ENCODE peak calls at places on chromosome X, in eight cellular contexts. One of them, this sample, is unnamed.

GRCh38 chrX:133542476-133542875 is 127.2 kb upstream of the GPC4 start:
- DNase-seq in IMR-90: no peak
- DNase-seq in A549: no peak
- DNase-seq in breast epithelium: no peak
- DNase-seq in stomach: no peak
- DNase-seq in heart left ventricle: no peak
- DNase-seq in sigmoid colon: no peak
- DNase-seq in endothelial cell of umbilical vein: no peak
- DNase-seq in this sample: no peak

GRCh38 chrX:148555101-148555500 is 54.7 kb downstream of the AFF2 start:
- DNase-seq in IMR-90: no peak
- DNase-seq in A549: no peak
- DNase-seq in breast epithelium: no peak
- DNase-seq in stomach: no peak
- DNase-seq in heart left ventricle: no peak
- DNase-seq in sigmoid colon: no peak
- DNase-seq in endothelial cell of umbilical vein: no peak
- DNase-seq in this sample: no peak

GRCh38 chrX:20968996-20969395 is 405.2 kb upstream of the CNKSR2 start:
- DNase-seq in IMR-90: no peak
- DNase-seq in A549: no peak
- DNase-seq in breast epithelium: no peak
- DNase-seq in stomach: no peak
- DNase-seq in heart left ventricle: no peak
- DNase-seq in sigmoid colon: no peak
- DNase-seq in endothelial cell of umbilical vein: no peak
- DNase-seq in this sample: no peak

GRCh38 chrX:49175435-49175834 is 3.7 kb downstream of the PLP2 start:
- DNase-seq in IMR-90: no peak
- DNase-seq in A549: no peak
- DNase-seq in breast epithelium: no peak
- DNase-seq in stomach: no peak
- DNase-seq in heart left ventricle: no peak
- DNase-seq in sigmoid colon: no peak
- DNase-seq in endothelial cell of umbilical vein: no peak
- DNase-seq in this sample: no peak

GRCh38 chrX:15336023-15336413 is 695 bp upstream of the PIGA start:
- DNase-seq in IMR-90: peak; percentile 84
- DNase-seq in A549: peak; percentile 53
- DNase-seq in breast epithelium: peak; percentile 22
- DNase-seq in stomach: no peak
- DNase-seq in heart left ventricle: no peak
- DNase-seq in sigmoid colon: no peak
- DNase-seq in endothelial cell of umbilical vein: peak; percentile 58
- DNase-seq in this sample: peak; percentile 7

GRCh38 chrX:149950681-149951080 is 12.4 kb upstream of the EOLA2 start:
- DNase-seq in IMR-90: peak; percentile 67
- DNase-seq in A549: peak; percentile 40
- DNase-seq in breast epithelium: no peak
- DNase-seq in stomach: no peak
- DNase-seq in heart left ventricle: no peak
- DNase-seq in sigmoid colon: no peak
- DNase-seq in endothelial cell of umbilical vein: peak; percentile 62
- DNase-seq in this sample: peak; percentile 49

GRCh38 chrX:153719701-153720100 is 4.5 kb downstream of the BCAP31 start:
- DNase-seq in IMR-90: no peak
- DNase-seq in A549: no peak
- DNase-seq in breast epithelium: no peak
- DNase-seq in stomach: no peak
- DNase-seq in heart left ventricle: no peak
- DNase-seq in sigmoid colon: no peak
- DNase-seq in endothelial cell of umbilical vein: no peak
- DNase-seq in this sample: no peak

GRCh38 chrX:49029876-49030275 is 13.3 kb downstream of the TFE3 start:
- DNase-seq in IMR-90: no peak
- DNase-seq in A549: no peak
- DNase-seq in breast epithelium: no peak
- DNase-seq in stomach: no peak
- DNase-seq in heart left ventricle: no peak
- DNase-seq in sigmoid colon: no peak
- DNase-seq in endothelial cell of umbilical vein: no peak
- DNase-seq in this sample: no peak

GRCh38 chrX:55452825-55453124 is 848 bp downstream of the MAGEH1 start:
- DNase-seq in IMR-90: no peak
- DNase-seq in A549: no peak
- DNase-seq in breast epithelium: no peak
- DNase-seq in stomach: no peak
- DNase-seq in heart left ventricle: no peak
- DNase-seq in sigmoid colon: no peak
- DNase-seq in endothelial cell of umbilical vein: no peak
- DNase-seq in this sample: no peak

GRCh38 chrX:119871245-119871598 is 311 bp downstream of the RNF113A start:
- DNase-seq in IMR-90: peak; percentile 7
- DNase-seq in A549: no peak
- DNase-seq in breast epithelium: no peak
- DNase-seq in stomach: no peak
- DNase-seq in heart left ventricle: peak; percentile 17
- DNase-seq in sigmoid colon: no peak
- DNase-seq in endothelial cell of umbilical vein: no peak
- DNase-seq in this sample: no peak

GRCh38 chrX:29348288-29348687 is 761.0 kb downstream of the IL1RAPL1 start:
- DNase-seq in IMR-90: peak; percentile 4
- DNase-seq in A549: no peak
- DNase-seq in breast epithelium: no peak
- DNase-seq in stomach: no peak
- DNase-seq in heart left ventricle: no peak
- DNase-seq in sigmoid colon: no peak
- DNase-seq in endothelial cell of umbilical vein: no peak
- DNase-seq in this sample: no peak

GRCh38 chrX:40471965-40472648 is 108.7 kb upstream of the ATP6AP2 start:
- DNase-seq in IMR-90: peak; percentile 84
- DNase-seq in A549: no peak
- DNase-seq in breast epithelium: peak; percentile 42
- DNase-seq in stomach: peak; percentile 38
- DNase-seq in heart left ventricle: peak; percentile 23
- DNase-seq in sigmoid colon: peak; percentile 68
- DNase-seq in endothelial cell of umbilical vein: peak; percentile 14
- DNase-seq in this sample: no peak

GRCh38 chrX:153502796-153503195 is 8.0 kb downstream of the BGN start:
- DNase-seq in IMR-90: no peak
- DNase-seq in A549: no peak
- DNase-seq in breast epithelium: no peak
- DNase-seq in stomach: no peak
- DNase-seq in heart left ventricle: no peak
- DNase-seq in sigmoid colon: no peak
- DNase-seq in endothelial cell of umbilical vein: no peak
- DNase-seq in this sample: no peak

GRCh38 chrX:47618923-47619485 is 653 bp downstream of the SYN1 start:
- DNase-seq in IMR-90: no peak
- DNase-seq in A549: no peak
- DNase-seq in breast epithelium: no peak
- DNase-seq in stomach: no peak
- DNase-seq in heart left ventricle: no peak
- DNase-seq in sigmoid colon: no peak
- DNase-seq in endothelial cell of umbilical vein: no peak
- DNase-seq in this sample: no peak
- TF ChIP-seq POLR2A in IMR-90: no peak
- TF ChIP-seq POLR2A in A549: no peak
- TF ChIP-seq POLR2A in breast epithelium: no peak
- TF ChIP-seq POLR2A in stomach: no peak
- TF ChIP-seq POLR2A in heart left ventricle: no peak
- TF ChIP-seq POLR2A in sigmoid colon: no peak
- TF ChIP-seq POLR2A in endothelial cell of umbilical vein: no peak
- TF ChIP-seq POLR2A in this sample: no peak

DNA sequence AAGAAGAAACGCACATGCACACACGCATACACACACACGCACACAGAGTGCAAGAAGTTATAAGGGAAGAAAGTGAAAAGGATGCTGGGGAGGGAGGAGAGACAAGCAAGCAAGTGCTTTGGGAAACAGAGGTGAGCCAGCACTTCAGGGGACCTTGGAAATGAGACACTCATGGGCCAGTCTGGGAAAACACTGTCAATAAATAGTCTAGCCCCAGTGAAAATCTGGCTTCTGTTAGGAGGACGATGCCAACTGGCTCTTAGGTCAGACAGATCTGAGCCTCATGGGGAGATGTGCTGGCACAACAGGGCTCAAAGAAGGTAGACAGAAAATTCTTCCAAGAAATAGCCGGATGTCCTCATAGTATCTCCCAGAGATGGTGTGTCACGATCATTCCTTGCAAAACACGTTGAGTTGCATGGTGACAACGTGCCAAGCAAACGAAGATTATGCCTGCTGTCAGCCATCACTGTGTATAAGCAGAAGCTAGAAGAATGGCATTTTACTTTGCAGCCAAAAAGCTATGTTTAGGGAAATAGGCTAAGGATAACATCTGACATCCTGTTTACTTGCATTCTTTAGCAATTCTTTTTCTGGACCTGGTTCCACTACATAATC is 557 bp upstream of the ARHGEF6 start:
- DNase-seq in IMR-90: no peak
- DNase-seq in A549: no peak
- DNase-seq in breast epithelium: no peak
- DNase-seq in stomach: no peak
- DNase-seq in heart left ventricle: no peak
- DNase-seq in sigmoid colon: no peak
- DNase-seq in endothelial cell of umbilical vein: peak; percentile 5
- DNase-seq in this sample: no peak
- H3K4me1 ChIP-seq in IMR-90: peaks cover 2% of the 10 kb centered on the region
- H3K4me1 ChIP-seq in A549: peaks cover 8% of the 10 kb centered on the region
- H3K4me1 ChIP-seq in breast epithelium: no peaks in the 10 kb centered on the region
- H3K4me1 ChIP-seq in stomach: no peaks in the 10 kb centered on the region
- H3K4me1 ChIP-seq in heart left ventricle: peaks cover 17% of the 10 kb centered on the region
- H3K4me1 ChIP-seq in sigmoid colon: no peaks in the 10 kb centered on the region
- H3K4me1 ChIP-seq in endothelial cell of umbilical vein: no peaks in the 10 kb centered on the region
- H3K4me1 ChIP-seq in this sample: peaks cover 24% of the 10 kb centered on the region

DNA sequence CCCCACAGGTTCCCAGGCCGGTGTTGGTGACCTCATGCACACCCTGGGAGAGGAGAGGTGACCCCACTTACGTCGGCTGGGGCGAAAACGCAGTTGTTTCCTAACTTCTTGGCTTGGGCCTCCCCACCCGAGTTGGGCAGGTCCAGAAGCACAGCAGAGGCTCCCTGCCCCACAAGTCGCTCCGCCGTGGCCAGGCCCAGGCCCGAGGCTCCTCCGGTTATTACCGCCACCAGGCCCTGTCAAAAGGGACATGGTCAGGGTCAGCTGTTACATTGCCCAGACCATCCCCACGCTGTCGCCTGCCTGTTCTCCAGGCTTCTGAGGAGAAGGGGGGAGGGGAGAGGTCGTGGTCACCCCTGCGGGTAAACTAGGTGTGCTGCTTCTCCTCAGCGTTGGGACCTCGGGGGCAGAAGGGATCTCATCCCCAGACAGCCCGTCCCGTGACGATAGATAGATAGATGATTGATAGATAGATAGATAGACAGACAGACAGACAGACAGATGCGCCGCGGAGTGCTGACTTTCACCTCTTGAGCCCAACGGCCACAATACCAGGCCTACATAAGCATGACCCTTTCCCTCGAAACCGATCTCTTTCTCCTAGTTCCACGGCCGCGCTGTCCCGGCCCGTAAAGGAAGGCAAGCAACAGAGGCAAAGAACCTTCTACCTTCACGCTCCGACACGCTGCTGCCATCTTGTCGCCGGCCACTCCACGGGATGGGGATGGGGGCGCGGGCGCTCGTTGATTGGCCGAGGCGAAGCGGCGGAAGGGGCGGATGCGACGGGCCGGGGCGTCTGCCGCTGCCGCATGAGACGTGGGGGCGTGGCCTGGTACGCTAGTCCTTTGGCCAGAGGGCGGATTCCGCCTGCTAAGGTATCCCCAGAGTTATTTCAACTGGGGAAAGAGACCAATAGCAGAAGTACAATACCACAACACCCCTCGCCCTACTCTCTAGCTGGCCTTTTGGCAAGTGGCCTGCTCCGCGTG is at the start of gene HSD17B10:
- DNase-seq in IMR-90: peak; percentile 64
- DNase-seq in A549: peak; percentile 84
- DNase-seq in breast epithelium: peak; percentile 90
- DNase-seq in stomach: peak; percentile 92
- DNase-seq in heart left ventricle: peak; percentile 90
- DNase-seq in sigmoid colon: peak; percentile 95
- DNase-seq in endothelial cell of umbilical vein: peak; percentile 81
- DNase-seq in this sample: peak; percentile 70
- TF ChIP-seq POLR2A in IMR-90: peak; percentile 33
- TF ChIP-seq POLR2A in A549: peak; percentile 81
- TF ChIP-seq POLR2A in breast epithelium: no peak
- TF ChIP-seq POLR2A in stomach: no peak
- TF ChIP-seq POLR2A in heart left ventricle: peak; percentile 44
- TF ChIP-seq POLR2A in sigmoid colon: peak; percentile 46
- TF ChIP-seq POLR2A in endothelial cell of umbilical vein: peak; percentile 76
- TF ChIP-seq POLR2A in this sample: no peak

GRCh38 chrX:19848110-19848509 is 39.3 kb downstream of the SH3KBP1 start:
- DNase-seq in IMR-90: no peak
- DNase-seq in A549: no peak
- DNase-seq in breast epithelium: no peak
- DNase-seq in stomach: no peak
- DNase-seq in heart left ventricle: no peak
- DNase-seq in sigmoid colon: no peak
- DNase-seq in endothelial cell of umbilical vein: no peak
- DNase-seq in this sample: no peak

GRCh38 chrX:19842542-19842941 is 44.9 kb downstream of the SH3KBP1 start:
- DNase-seq in IMR-90: no peak
- DNase-seq in A549: no peak
- DNase-seq in breast epithelium: no peak
- DNase-seq in stomach: no peak
- DNase-seq in heart left ventricle: no peak
- DNase-seq in sigmoid colon: no peak
- DNase-seq in endothelial cell of umbilical vein: no peak
- DNase-seq in this sample: no peak

GRCh38 chrX:19849433-19850190 is 37.8 kb downstream of the SH3KBP1 start:
- DNase-seq in IMR-90: peak; percentile 8
- DNase-seq in A549: no peak
- DNase-seq in breast epithelium: no peak
- DNase-seq in stomach: no peak
- DNase-seq in heart left ventricle: no peak
- DNase-seq in sigmoid colon: no peak
- DNase-seq in endothelial cell of umbilical vein: peak; percentile 35
- DNase-seq in this sample: no peak

GRCh38 chrX:19852014-19853005 is 35.1 kb downstream of the SH3KBP1 start:
- DNase-seq in IMR-90: peak; percentile 65
- DNase-seq in A549: no peak
- DNase-seq in breast epithelium: no peak
- DNase-seq in stomach: no peak
- DNase-seq in heart left ventricle: no peak
- DNase-seq in sigmoid colon: peak; percentile 79
- DNase-seq in endothelial cell of umbilical vein: no peak
- DNase-seq in this sample: no peak

GRCh38 chrX:19846995-19847790 is 40.2 kb downstream of the SH3KBP1 start:
- DNase-seq in IMR-90: peak; percentile 89
- DNase-seq in A549: peak; percentile 3
- DNase-seq in breast epithelium: no peak
- DNase-seq in stomach: no peak
- DNase-seq in heart left ventricle: no peak
- DNase-seq in sigmoid colon: no peak
- DNase-seq in endothelial cell of umbilical vein: peak; percentile 38
- DNase-seq in this sample: peak; percentile 16
- H3K4me1 ChIP-seq in IMR-90: peaks cover 5% of the 10 kb centered on the region
- H3K4me1 ChIP-seq in A549: peaks cover 13% of the 10 kb centered on the region
- H3K4me1 ChIP-seq in breast epithelium: no peaks in the 10 kb centered on the region
- H3K4me1 ChIP-seq in stomach: no peaks in the 10 kb centered on the region
- H3K4me1 ChIP-seq in heart left ventricle: no peaks in the 10 kb centered on the region
- H3K4me1 ChIP-seq in sigmoid colon: no peaks in the 10 kb centered on the region
- H3K4me1 ChIP-seq in endothelial cell of umbilical vein: peaks cover 6% of the 10 kb centered on the region
- H3K4me1 ChIP-seq in this sample: no peaks in the 10 kb centered on the region

This sample was measured in tibial nerve.